ENCODE peak calls at places on chromosomes 12 and 14, in eight cellular contexts. One of them, this sample, is unnamed.

GRCh38 chr12:38911611-38912010 is 6.2 kb upstream of the CPNE8 start:
- DNase-seq in stimulated activated CD8-positive, alpha-beta memory T cell treated with anti-CD3 and anti-CD28 coated beads, Interleukin-4, amount 100 ng/mL, for 1 hour: no peak
- DNase-seq in left ventricle myocardium inferior: no peak
- DNase-seq in activated CD4-positive, alpha-beta T cell treated with anti-CD3 and anti-CD28 coated beads for 48 hours: no peak
- DNase-seq in naive thymus-derived CD8-positive, alpha-beta T cell: no peak
- DNase-seq in HuH-7: peak
- DNase-seq in myocyte: no peak
- DNase-seq in WERI-Rb-1: no peak
- DNase-seq in this sample: no peak

GRCh38 chr12:82479511-82479910 is 121.2 kb downstream of the METTL25 start:
- DNase-seq in activated CD4-positive, alpha-beta T cell treated with anti-CD3 and anti-CD28 coated beads for 48 hours: no peak
- DNase-seq in naive thymus-derived CD8-positive, alpha-beta T cell: no peak
- DNase-seq in WERI-Rb-1: no peak
- DNase-seq in stimulated activated CD8-positive, alpha-beta memory T cell treated with anti-CD3 and anti-CD28 coated beads, Interleukin-4, amount 100 ng/mL, for 1 hour: no peak
- DNase-seq in HuH-7: no peak
- DNase-seq in left ventricle myocardium inferior: no peak
- DNase-seq in myocyte: peak
- DNase-seq in this sample: no peak

GRCh38 chr14:74653386-74654138 is 41.5 kb upstream of the LTBP2 start:
- DNase-seq in activated CD4-positive, alpha-beta T cell treated with anti-CD3 and anti-CD28 coated beads for 48 hours: no peak
- DNase-seq in WERI-Rb-1: no peak
- DNase-seq in left ventricle myocardium inferior: no peak
- DNase-seq in naive thymus-derived CD8-positive, alpha-beta T cell: no peak
- DNase-seq in myocyte: peak
- DNase-seq in HuH-7: no peak
- DNase-seq in stimulated activated CD8-positive, alpha-beta memory T cell treated with anti-CD3 and anti-CD28 coated beads, Interleukin-4, amount 100 ng/mL, for 1 hour: no peak
- DNase-seq in this sample: peak

GRCh38 chr14:93309430-93309966 is 23.3 kb downstream of the BTBD7 start:
- DNase-seq in WERI-Rb-1: no peak
- DNase-seq in activated CD4-positive, alpha-beta T cell treated with anti-CD3 and anti-CD28 coated beads for 48 hours: no peak
- DNase-seq in left ventricle myocardium inferior: no peak
- DNase-seq in HuH-7: no peak
- DNase-seq in naive thymus-derived CD8-positive, alpha-beta T cell: no peak
- DNase-seq in stimulated activated CD8-positive, alpha-beta memory T cell treated with anti-CD3 and anti-CD28 coated beads, Interleukin-4, amount 100 ng/mL, for 1 hour: no peak
- DNase-seq in myocyte: no peak
- DNase-seq in this sample: no peak

GRCh38 chr14:88618476-88618875 is 55.6 kb downstream of the ZC3H14 start:
- DNase-seq in left ventricle myocardium inferior: no peak
- DNase-seq in HuH-7: no peak
- DNase-seq in stimulated activated CD8-positive, alpha-beta memory T cell treated with anti-CD3 and anti-CD28 coated beads, Interleukin-4, amount 100 ng/mL, for 1 hour: no peak
- DNase-seq in naive thymus-derived CD8-positive, alpha-beta T cell: no peak
- DNase-seq in activated CD4-positive, alpha-beta T cell treated with anti-CD3 and anti-CD28 coated beads for 48 hours: no peak
- DNase-seq in myocyte: no peak
- DNase-seq in WERI-Rb-1: no peak
- DNase-seq in this sample: no peak

GRCh38 chr12:132492522-132492921 is 2.6 kb downstream of the FBRSL1 start:
- DNase-seq in stimulated activated CD8-positive, alpha-beta memory T cell treated with anti-CD3 and anti-CD28 coated beads, Interleukin-4, amount 100 ng/mL, for 1 hour: no peak
- DNase-seq in myocyte: peak
- DNase-seq in WERI-Rb-1: no peak
- DNase-seq in naive thymus-derived CD8-positive, alpha-beta T cell: no peak
- DNase-seq in left ventricle myocardium inferior: no peak
- DNase-seq in HuH-7: no peak
- DNase-seq in activated CD4-positive, alpha-beta T cell treated with anti-CD3 and anti-CD28 coated beads for 48 hours: no peak
- DNase-seq in this sample: no peak

GRCh38 chr12:113961921-113962710 is 4.0 kb downstream of the RBM19 start:
- DNase-seq in naive thymus-derived CD8-positive, alpha-beta T cell: no peak
- DNase-seq in myocyte: no peak
- DNase-seq in stimulated activated CD8-positive, alpha-beta memory T cell treated with anti-CD3 and anti-CD28 coated beads, Interleukin-4, amount 100 ng/mL, for 1 hour: no peak
- DNase-seq in left ventricle myocardium inferior: no peak
- DNase-seq in HuH-7: no peak
- DNase-seq in WERI-Rb-1: no peak
- DNase-seq in activated CD4-positive, alpha-beta T cell treated with anti-CD3 and anti-CD28 coated beads for 48 hours: peak
- DNase-seq in this sample: no peak

GRCh38 chr14:91361236-91361811 is 56.3 kb downstream of the CCDC88C start:
- DNase-seq in left ventricle myocardium inferior: no peak
- DNase-seq in activated CD4-positive, alpha-beta T cell treated with anti-CD3 and anti-CD28 coated beads for 48 hours: no peak
- DNase-seq in stimulated activated CD8-positive, alpha-beta memory T cell treated with anti-CD3 and anti-CD28 coated beads, Interleukin-4, amount 100 ng/mL, for 1 hour: no peak
- DNase-seq in HuH-7: peak
- DNase-seq in myocyte: no peak
- DNase-seq in WERI-Rb-1: no peak
- DNase-seq in naive thymus-derived CD8-positive, alpha-beta T cell: no peak
- DNase-seq in this sample: peak

GRCh38 chr12:132393991-132394949 is 64.9 kb upstream of the GALNT9 start:
- DNase-seq in myocyte: no peak
- DNase-seq in left ventricle myocardium inferior: no peak
- DNase-seq in naive thymus-derived CD8-positive, alpha-beta T cell: no peak
- DNase-seq in HuH-7: no peak
- DNase-seq in activated CD4-positive, alpha-beta T cell treated with anti-CD3 and anti-CD28 coated beads for 48 hours: peak
- DNase-seq in WERI-Rb-1: peak
- DNase-seq in stimulated activated CD8-positive, alpha-beta memory T cell treated with anti-CD3 and anti-CD28 coated beads, Interleukin-4, amount 100 ng/mL, for 1 hour: no peak
- DNase-seq in this sample: no peak

GRCh38 chr14:100434911-100435455 is 111.8 kb downstream of the SLC25A47 start:
- DNase-seq in HuH-7: no peak
- DNase-seq in stimulated activated CD8-positive, alpha-beta memory T cell treated with anti-CD3 and anti-CD28 coated beads, Interleukin-4, amount 100 ng/mL, for 1 hour: no peak
- DNase-seq in left ventricle myocardium inferior: no peak
- DNase-seq in activated CD4-positive, alpha-beta T cell treated with anti-CD3 and anti-CD28 coated beads for 48 hours: no peak
- DNase-seq in naive thymus-derived CD8-positive, alpha-beta T cell: no peak
- DNase-seq in WERI-Rb-1: no peak
- DNase-seq in myocyte: no peak
- DNase-seq in this sample: no peak

GRCh38 chr12:112979281-112979680 is 962 bp downstream of the OAS2 start:
- DNase-seq in myocyte: no peak
- DNase-seq in HuH-7: no peak
- DNase-seq in left ventricle myocardium inferior: no peak
- DNase-seq in stimulated activated CD8-positive, alpha-beta memory T cell treated with anti-CD3 and anti-CD28 coated beads, Interleukin-4, amount 100 ng/mL, for 1 hour: peak
- DNase-seq in naive thymus-derived CD8-positive, alpha-beta T cell: peak
- DNase-seq in WERI-Rb-1: no peak
- DNase-seq in activated CD4-positive, alpha-beta T cell treated with anti-CD3 and anti-CD28 coated beads for 48 hours: peak
- DNase-seq in this sample: no peak

GRCh38 chr14:96629082-96629481 is 126.9 kb downstream of the PAPOLA start:
- DNase-seq in left ventricle myocardium inferior: no peak
- DNase-seq in stimulated activated CD8-positive, alpha-beta memory T cell treated with anti-CD3 and anti-CD28 coated beads, Interleukin-4, amount 100 ng/mL, for 1 hour: no peak
- DNase-seq in myocyte: no peak
- DNase-seq in activated CD4-positive, alpha-beta T cell treated with anti-CD3 and anti-CD28 coated beads for 48 hours: no peak
- DNase-seq in naive thymus-derived CD8-positive, alpha-beta T cell: no peak
- DNase-seq in WERI-Rb-1: no peak
- DNase-seq in HuH-7: no peak
- DNase-seq in this sample: no peak

GRCh38 chr12:43011383-43011926 is 421.9 kb upstream of the PRICKLE1 start:
- DNase-seq in myocyte: peak
- DNase-seq in activated CD4-positive, alpha-beta T cell treated with anti-CD3 and anti-CD28 coated beads for 48 hours: no peak
- DNase-seq in left ventricle myocardium inferior: no peak
- DNase-seq in naive thymus-derived CD8-positive, alpha-beta T cell: no peak
- DNase-seq in WERI-Rb-1: no peak
- DNase-seq in stimulated activated CD8-positive, alpha-beta memory T cell treated with anti-CD3 and anti-CD28 coated beads, Interleukin-4, amount 100 ng/mL, for 1 hour: no peak
- DNase-seq in HuH-7: no peak
- DNase-seq in this sample: no peak

GRCh38 chr12:121789233-121789781 is 4.2 kb downstream of the RHOF start:
- DNase-seq in WERI-Rb-1: no peak
- DNase-seq in activated CD4-positive, alpha-beta T cell treated with anti-CD3 and anti-CD28 coated beads for 48 hours: peak
- DNase-seq in left ventricle myocardium inferior: no peak
- DNase-seq in stimulated activated CD8-positive, alpha-beta memory T cell treated with anti-CD3 and anti-CD28 coated beads, Interleukin-4, amount 100 ng/mL, for 1 hour: no peak
- DNase-seq in HuH-7: no peak
- DNase-seq in naive thymus-derived CD8-positive, alpha-beta T cell: peak
- DNase-seq in myocyte: no peak
- DNase-seq in this sample: no peak

GRCh38 chr14:65850429-65851145 is 438.1 kb downstream of the FUT8 start:
- DNase-seq in WERI-Rb-1: no peak
- DNase-seq in myocyte: no peak
- DNase-seq in activated CD4-positive, alpha-beta T cell treated with anti-CD3 and anti-CD28 coated beads for 48 hours: peak
- DNase-seq in naive thymus-derived CD8-positive, alpha-beta T cell: peak
- DNase-seq in HuH-7: no peak
- DNase-seq in left ventricle myocardium inferior: no peak
- DNase-seq in stimulated activated CD8-positive, alpha-beta memory T cell treated with anti-CD3 and anti-CD28 coated beads, Interleukin-4, amount 100 ng/mL, for 1 hour: peak
- DNase-seq in this sample: peak

GRCh38 chr12:97359291-97359690 is 103.3 kb upstream of the RMST start:
- DNase-seq in WERI-Rb-1: no peak
- DNase-seq in HuH-7: no peak
- DNase-seq in naive thymus-derived CD8-positive, alpha-beta T cell: no peak
- DNase-seq in stimulated activated CD8-positive, alpha-beta memory T cell treated with anti-CD3 and anti-CD28 coated beads, Interleukin-4, amount 100 ng/mL, for 1 hour: no peak
- DNase-seq in myocyte: no peak
- DNase-seq in left ventricle myocardium inferior: no peak
- DNase-seq in activated CD4-positive, alpha-beta T cell treated with anti-CD3 and anti-CD28 coated beads for 48 hours: no peak
- DNase-seq in this sample: no peak

GRCh38 chr12:17438141-17438540 is 651.9 kb downstream of the RERGL start:
- DNase-seq in HuH-7: no peak
- DNase-seq in WERI-Rb-1: no peak
- DNase-seq in naive thymus-derived CD8-positive, alpha-beta T cell: no peak
- DNase-seq in activated CD4-positive, alpha-beta T cell treated with anti-CD3 and anti-CD28 coated beads for 48 hours: no peak
- DNase-seq in left ventricle myocardium inferior: no peak
- DNase-seq in myocyte: no peak
- DNase-seq in stimulated activated CD8-positive, alpha-beta memory T cell treated with anti-CD3 and anti-CD28 coated beads, Interleukin-4, amount 100 ng/mL, for 1 hour: no peak
- DNase-seq in this sample: no peak

This sample was measured in NCI-H524.